ENCODE peak calls at places on chromosomes 5 and 9, in five cellular contexts. One of them, this sample, is unnamed.

GRCh38 chr5:51159606-51160005 is 223.6 kb upstream of the ISL1 start:
- DNase-seq in astrocyte of the hippocampus: no peak
- DNase-seq in GM04503: no peak
- DNase-seq in NCI-H226: no peak
- DNase-seq in HEK293T: no peak
- DNase-seq in this sample: no peak

GRCh38 chr5:59840200-59840601 is 53.3 kb downstream of the PDE4D start:
- DNase-seq in astrocyte of the hippocampus: no peak
- DNase-seq in GM04503: no peak
- DNase-seq in NCI-H226: peak; percentile 57
- DNase-seq in HEK293T: no peak
- DNase-seq in this sample: no peak

GRCh38 chr5:168819004-168819626 is 239.9 kb upstream of the PANK3 start:
- DNase-seq in astrocyte of the hippocampus: peak; percentile 63
- DNase-seq in GM04503: no peak
- DNase-seq in NCI-H226: no peak
- DNase-seq in HEK293T: no peak
- DNase-seq in this sample: no peak

GRCh38 chr5:151678146-151678545 is 8.6 kb downstream of the SPARC start:
- DNase-seq in astrocyte of the hippocampus: no peak
- DNase-seq in GM04503: no peak
- DNase-seq in NCI-H226: no peak
- DNase-seq in HEK293T: no peak
- DNase-seq in this sample: no peak

GRCh38 chr5:169914766-169915165 is 65.5 kb downstream of the INSYN2B start:
- DNase-seq in astrocyte of the hippocampus: peak; percentile 65
- DNase-seq in GM04503: no peak
- DNase-seq in NCI-H226: no peak
- DNase-seq in HEK293T: no peak
- DNase-seq in this sample: no peak

GRCh38 chr9:133534346-133535284 is at the start of gene ADAMTSL2:
- DNase-seq in astrocyte of the hippocampus: peak; percentile 84
- DNase-seq in GM04503: no peak
- DNase-seq in NCI-H226: peak; percentile 73
- DNase-seq in HEK293T: no peak
- DNase-seq in this sample: peak; percentile 24

GRCh38 chr5:37806016-37806415 is 33.8 kb downstream of the GDNF start:
- DNase-seq in astrocyte of the hippocampus: no peak
- DNase-seq in GM04503: no peak
- DNase-seq in NCI-H226: no peak
- DNase-seq in HEK293T: no peak
- DNase-seq in this sample: no peak

GRCh38 chr5:136084698-136085097 is 47.9 kb upstream of the SMAD5 start:
- DNase-seq in astrocyte of the hippocampus: no peak
- DNase-seq in GM04503: no peak
- DNase-seq in NCI-H226: no peak
- DNase-seq in HEK293T: no peak
- DNase-seq in this sample: no peak

GRCh38 chr9:97528529-97529230 is 27.2 kb downstream of the TMOD1 start:
- DNase-seq in astrocyte of the hippocampus: no peak
- DNase-seq in GM04503: no peak
- DNase-seq in NCI-H226: peak; percentile 38
- DNase-seq in HEK293T: no peak
- DNase-seq in this sample: no peak